ENCODE peak calls at places on chromosomes 16 and 17, in ten cellular contexts. I is uterus, H is mammary epithelial cell, Y is heart left ventricle, P is cardiac muscle cell, B is vagina, L is sigmoid colon, V is gastrocnemius medialis, G is mucosa of descending colon, N is neural progenitor cell. S is an unnamed sample.

GRCh38 chr16:79599256-79599836 is 1.2 kb downstream of the MAF start:
- DNase-seq in H (peak; percentile 55), G (peak; percentile 51), L (peak; percentile 66), I (peak; percentile 41), V (peak; percentile 40), P (peak; percentile 4), B (no peak), N (peak; percentile 74), Y (peak; percentile 40), S (no peak)

GRCh38 chr17:4520881-4521600 is 22.4 kb downstream of the SPNS2 start:
- DNase-seq in V (no peak), G (no peak), B (no peak), N (no peak), L (no peak), I (no peak), H (peak; percentile 88), Y (peak; percentile 68), P (peak; percentile 62), S (no peak)

GRCh38 chr16:25093208-25094061 is 18.1 kb upstream of the LCMT1 start:
- DNase-seq in I (no peak), V (no peak), G (no peak), P (no peak), Y (no peak), B (no peak), L (no peak), H (no peak), N (no peak), S (no peak)

GRCh38 chr17:63493411-63493810 is 16.6 kb downstream of the ACE start:
- DNase-seq in N (no peak), P (no peak), G (no peak), Y (no peak), L (no peak), I (no peak), H (no peak), B (no peak), V (no peak), S (no peak)

GRCh38 chr17:68910256-68910705 is 44.9 kb downstream of the ABCA8 start:
- DNase-seq in Y (no peak), H (peak; percentile 5), I (no peak), V (peak; percentile 30), N (peak; percentile 31), P (peak; percentile 68), L (peak; percentile 70), B (no peak), G (no peak), S (no peak)

GRCh38 chr17:29342148-29342765 is 47.9 kb upstream of the TAOK1 start:
- DNase-seq in H (no peak), V (no peak), Y (no peak), P (no peak), N (no peak), G (no peak), B (no peak), I (no peak), L (no peak), S (no peak)

GRCh38 chr16:50989047-50989446 is 162.0 kb downstream of the SALL1 start:
- DNase-seq in P (no peak), G (no peak), L (no peak), N (no peak), V (no peak), Y (no peak), H (no peak), I (no peak), B (no peak), S (no peak)

GRCh38 chr16:63228259-63228658 is 1192.0 kb upstream of the CDH8 start:
- DNase-seq in H (no peak), I (no peak), Y (no peak), L (no peak), N (no peak), P (no peak), V (no peak), G (no peak), B (no peak), S (no peak)

DNA sequence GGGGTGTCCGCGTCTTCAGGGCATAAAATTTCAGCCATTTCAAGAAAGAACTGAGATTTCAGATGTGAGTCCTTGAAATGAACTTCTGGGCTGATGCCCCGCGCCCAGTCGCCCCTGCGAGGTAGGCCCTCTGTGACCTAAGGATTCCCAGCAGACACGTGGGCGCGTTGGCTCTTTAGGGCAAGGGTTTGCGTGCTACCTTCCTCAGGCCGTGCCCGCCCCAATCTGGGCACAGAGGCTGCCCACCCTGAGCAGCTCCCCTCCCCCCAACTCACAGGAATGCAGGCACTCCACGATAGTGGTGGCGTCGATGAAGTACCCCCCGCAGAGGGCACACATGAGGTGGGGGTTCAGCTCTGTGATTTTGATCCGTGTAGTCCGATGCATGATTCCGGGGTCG is 8.1 kb downstream of the PCGF2 start:
- DNase-seq in H (no peak), Y (no peak), L (no peak), G (no peak), N (no peak), V (no peak), I (no peak), P (no peak), B (no peak), S (no peak)
- H3K36me3 ChIP-seq in H (peaks cover 9% of the 10 kb centered on the region), Y (peaks cover 46% of the 10 kb centered on the region), L (peaks cover 16% of the 10 kb centered on the region), G (no peaks in the 10 kb centered on the region), N (no peaks in the 10 kb centered on the region), V (no peaks in the 10 kb centered on the region), I (no peaks in the 10 kb centered on the region), P (peaks cover 18% of the 10 kb centered on the region), B (no peaks in the 10 kb centered on the region), S (peaks cover 53% of the 10 kb centered on the region)

DNA sequence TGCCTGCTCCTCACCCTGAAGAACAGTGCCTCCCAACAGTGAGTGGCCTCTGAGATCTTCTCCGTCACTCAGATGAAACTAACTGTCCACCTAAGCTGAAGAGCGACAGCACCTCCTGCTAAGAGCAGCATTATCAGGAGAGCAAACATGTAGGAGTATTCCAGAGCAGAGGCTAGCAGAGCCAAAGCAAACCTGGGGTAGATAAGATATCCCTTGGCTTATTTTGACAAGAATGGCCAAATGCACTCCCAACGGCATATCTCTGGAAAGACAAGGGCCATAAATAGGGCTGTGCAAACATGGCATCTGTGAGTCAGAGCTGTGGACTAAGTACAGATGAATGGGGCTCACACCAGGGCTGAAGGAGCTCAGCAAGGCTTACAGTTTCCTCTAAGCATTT is 96.3 kb downstream of the NDEL1 start:
- DNase-seq in Y (no peak), L (no peak), G (no peak), B (no peak), H (no peak), I (no peak), N (no peak), V (no peak), P (peak; percentile 50), S (no peak)
- H3K36me3 ChIP-seq in Y (peaks cover 81% of the 10 kb centered on the region), L (peaks cover 4% of the 10 kb centered on the region), G (no peaks in the 10 kb centered on the region), B (no peaks in the 10 kb centered on the region), H (peaks cover 10% of the 10 kb centered on the region), I (no peaks in the 10 kb centered on the region), N (peaks cover 23% of the 10 kb centered on the region), V (peaks cover 4% of the 10 kb centered on the region), P (peaks cover 30% of the 10 kb centered on the region), S (peaks cover 65% of the 10 kb centered on the region)

GRCh38 chr17:778096-778495 is 4.0 kb downstream of the GLOD4 start:
- DNase-seq in P (no peak), V (no peak), N (no peak), G (no peak), H (no peak), B (no peak), L (peak; percentile 24), Y (no peak), I (no peak), S (no peak)
- H3K36me3 ChIP-seq in P (peaks cover 46% of the 10 kb centered on the region), V (peaks cover 56% of the 10 kb centered on the region), N (peaks cover 3% of the 10 kb centered on the region), G (no peaks in the 10 kb centered on the region), H (peaks cover 23% of the 10 kb centered on the region), B (no peaks in the 10 kb centered on the region), L (peaks cover 43% of the 10 kb centered on the region), Y (peaks cover 60% of the 10 kb centered on the region), I (no peaks in the 10 kb centered on the region), S (peaks cover 50% of the 10 kb centered on the region)

GRCh38 chr16:3735541-3735940 is 18.2 kb upstream of the TRAP1 start:
- DNase-seq in P (no peak), G (no peak), L (peak; percentile 48), H (no peak), B (no peak), V (no peak), Y (no peak), I (no peak), N (no peak), S (no peak)

GRCh38 chr16:3732171-3732570 is 14.8 kb upstream of the TRAP1 start:
- DNase-seq in L (peak; percentile 18), I (no peak), B (no peak), Y (no peak), H (no peak), V (no peak), P (no peak), N (no peak), G (no peak), S (no peak)

GRCh38 chr16:3736116-3736515 is 18.8 kb upstream of the TRAP1 start:
- DNase-seq in B (no peak), Y (no peak), I (no peak), H (no peak), P (no peak), L (peak; percentile 25), V (no peak), G (no peak), N (no peak), S (no peak)

GRCh38 chr16:3734758-3735221 is 17.5 kb upstream of the TRAP1 start:
- DNase-seq in L (peak; percentile 60), P (no peak), N (no peak), H (no peak), B (no peak), G (no peak), Y (no peak), I (no peak), V (no peak), S (no peak)

DNA sequence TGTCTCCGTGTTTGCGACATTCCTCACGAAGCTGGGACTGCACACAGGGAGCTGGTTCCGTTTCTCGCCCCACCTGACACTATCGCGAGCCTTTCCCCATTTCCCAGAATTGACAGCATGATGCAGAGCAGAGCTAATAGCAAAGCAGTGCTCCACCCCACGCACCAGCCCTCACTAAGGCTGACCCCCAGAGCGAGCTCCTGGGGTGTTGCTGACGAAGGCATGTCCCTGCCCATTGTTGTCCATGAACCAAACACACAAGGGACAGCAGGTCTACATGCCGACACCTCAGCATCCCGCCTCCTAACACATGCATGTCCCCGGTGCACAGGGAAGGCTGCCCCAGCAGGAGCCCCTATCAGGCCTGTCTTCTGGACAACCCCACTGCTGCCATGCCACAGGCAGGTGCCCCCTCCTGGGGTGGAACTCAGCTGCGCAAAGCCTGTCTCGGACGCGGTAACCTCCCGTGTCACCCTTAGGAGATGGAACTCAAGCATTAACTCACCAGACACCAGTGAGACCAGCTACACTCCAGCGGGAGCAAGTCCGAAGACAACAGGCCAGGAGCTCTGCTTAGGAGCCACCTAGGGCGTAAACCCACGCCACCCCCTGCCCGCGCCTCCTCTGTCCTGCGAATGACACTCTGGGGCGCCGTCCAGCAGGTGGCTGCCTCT is 16.9 kb upstream of the TRAP1 start:
- DNase-seq in I (no peak), L (peak; percentile 50), H (no peak), G (no peak), B (no peak), P (no peak), N (no peak), V (no peak), Y (no peak), S (no peak)
- H3K36me3 ChIP-seq in I (no peaks in the 10 kb centered on the region), L (peaks cover 82% of the 10 kb centered on the region), H (peaks cover 24% of the 10 kb centered on the region), G (peaks cover 24% of the 10 kb centered on the region), B (no peaks in the 10 kb centered on the region), P (peaks cover 59% of the 10 kb centered on the region), N (peaks cover 7% of the 10 kb centered on the region), V (peaks cover 91% of the 10 kb centered on the region), Y (peaks cover 100% of the 10 kb centered on the region), S (peaks cover 80% of the 10 kb centered on the region)